ENCODE peak calls at places on chromosome 17, in eight cellular contexts. P, T, L, Z, B, N, J and V are unnamed samples.

GRCh38 chr17:74295625-74296547 is 21.9 kb downstream of the DNAI2 start:
- DNase-seq in P (no peak), T (no peak), L (no peak), Z (no peak), B (no peak), N (no peak), J (no peak), V (no peak)

GRCh38 chr17:27805520-27806146 is 5.3 kb upstream of the NOS2 start:
- DNase-seq in P (peak), T (peak), L (peak), Z (peak), B (peak), N (peak), J (peak), V (peak)

GRCh38 chr17:55549140-55549539 is 37.9 kb upstream of the SMIM36 start:
- DNase-seq in P (no peak), T (no peak), L (peak), Z (peak), B (peak), N (peak), J (no peak), V (no peak)

GRCh38 chr17:16304832-16305231 is 48.4 kb downstream of the CENPV start:
- DNase-seq in P (peak), T (peak), L (peak), Z (peak), B (peak), N (peak), J (no peak), V (no peak)

GRCh38 chr17:8991514-8992285 is 26.2 kb upstream of the PIK3R5 start:
- DNase-seq in P (peak), T (peak), L (peak), Z (peak), B (peak), N (peak), J (no peak), V (peak)

GRCh38 chr17:34847939-34848338 is 113.3 kb downstream of the CCT6B start:
- DNase-seq in P (no peak), T (no peak), L (no peak), Z (no peak), B (no peak), N (no peak), J (no peak), V (no peak)

GRCh38 chr17:57832711-57833596 is 16.9 kb downstream of the MRPS23 start:
- DNase-seq in P (peak), T (peak), L (peak), Z (peak), B (peak), N (peak), J (peak), V (peak)

GRCh38 chr17:1125775-1126120 is 54.0 kb downstream of the ABR start:
- DNase-seq in P (no peak), T (no peak), L (no peak), Z (no peak), B (no peak), N (no peak), J (no peak), V (no peak)

GRCh38 chr17:40363480-40363838 is 1.1 kb downstream of the GJD3 start:
- DNase-seq in P (no peak), T (no peak), L (peak), Z (no peak), B (no peak), N (no peak), J (no peak), V (no peak)

GRCh38 chr17:9968881-9969280 is 63.8 kb upstream of the RCVRN start:
- DNase-seq in P (no peak), T (no peak), L (peak), Z (no peak), B (peak), N (no peak), J (no peak), V (no peak)

GRCh38 chr17:18039535-18040286 is 503 bp downstream of the GID4 start:
- DNase-seq in P (peak), T (peak), L (peak), Z (peak), B (no peak), N (peak), J (no peak), V (no peak)

GRCh38 chr17:42133461-42134041 is 10.9 kb downstream of the HSPB9 start:
- DNase-seq in P (no peak), T (no peak), L (no peak), Z (no peak), B (no peak), N (no peak), J (no peak), V (no peak)

GRCh38 chr17:57603978-57604377 is 141.1 kb downstream of the CCDC182 start:
- DNase-seq in P (no peak), T (no peak), L (no peak), Z (no peak), B (no peak), N (peak), J (no peak), V (no peak)

GRCh38 chr17:5500804-5501391 is 14.5 kb downstream of the MIS12 start:
- DNase-seq in P (peak), T (peak), L (peak), Z (peak), B (peak), N (peak), J (no peak), V (no peak)

GRCh38 chr17:41784207-41784744 is 2.2 kb downstream of the JUP start:
- DNase-seq in P (no peak), T (peak), L (peak), Z (peak), B (peak), N (peak), J (no peak), V (no peak)

GRCh38 chr17:74404218-74404617 is 27.7 kb upstream of the GPRC5C start:
- DNase-seq in P (no peak), T (peak), L (no peak), Z (peak), B (no peak), N (no peak), J (no peak), V (no peak)

GRCh38 chr17:50902768-50903353 is 36.7 kb upstream of the TOB1 start:
- DNase-seq in P (no peak), T (no peak), L (no peak), Z (no peak), B (no peak), N (no peak), J (no peak), V (no peak)

GRCh38 chr17:32007463-32008298 is 498 bp downstream of the LRRC37B start:
- DNase-seq in P (peak), T (peak), L (peak), Z (peak), B (peak), N (peak), J (no peak), V (no peak)

GRCh38 chr17:74213897-74214386 is 571 bp downstream of the TTYH2 start:
- DNase-seq in P (no peak), T (no peak), L (no peak), Z (peak), B (no peak), N (no peak), J (no peak), V (no peak)

GRCh38 chr17:60040843-60041242 is 37.9 kb downstream of the HEATR6 start:
- DNase-seq in P (no peak), T (no peak), L (no peak), Z (no peak), B (no peak), N (no peak), J (no peak), V (no peak)

GRCh38 chr17:80095844-80096475 is 5.4 kb upstream of the GAA start:
- DNase-seq in P (no peak), T (no peak), L (no peak), Z (no peak), B (no peak), N (no peak), J (no peak), V (no peak)

GRCh38 chr17:43324205-43324893 is 74.4 kb upstream of the ARL4D start:
- DNase-seq in P (peak), T (peak), L (peak), Z (peak), B (no peak), N (peak), J (no peak), V (no peak)

GRCh38 chr17:443109-443508 is 90.5 kb upstream of the RPH3AL start:
- DNase-seq in P (no peak), T (no peak), L (no peak), Z (no peak), B (no peak), N (no peak), J (no peak), V (no peak)

GRCh38 chr17:56727876-56728617 is 105.7 kb downstream of the C17orf67 start:
- DNase-seq in P (no peak), T (no peak), L (no peak), Z (no peak), B (no peak), N (no peak), J (no peak), V (no peak)

GRCh38 chr17:63774982-63775290 is 966 bp downstream of the DDX42 start:
- DNase-seq in P (no peak), T (no peak), L (no peak), Z (peak), B (peak), N (no peak), J (no peak), V (no peak)

GRCh38 chr17:50626037-50626574 is 8.6 kb upstream of the ABCC3 start:
- DNase-seq in P (peak), T (peak), L (peak), Z (peak), B (peak), N (peak), J (peak), V (no peak)

GRCh38 chr17:29588561-29589411 is 662 bp downstream of the GIT1 start:
- DNase-seq in P (peak), T (no peak), L (peak), Z (peak), B (peak), N (peak), J (no peak), V (no peak)

GRCh38 chr17:29590261-29590978 is 972 bp upstream of the GIT1 start:
- DNase-seq in P (no peak), T (no peak), L (peak), Z (no peak), B (peak), N (no peak), J (no peak), V (no peak)

GRCh38 chr17:29588017-29588557 is 1.4 kb downstream of the GIT1 start:
- DNase-seq in P (no peak), T (no peak), L (no peak), Z (no peak), B (no peak), N (no peak), J (no peak), V (no peak)

GRCh38 chr17:29590979-29591736 is 1.7 kb upstream of the GIT1 start:
- DNase-seq in P (no peak), T (peak), L (peak), Z (peak), B (peak), N (peak), J (no peak), V (no peak)

GRCh38 chr17:29589524-29590260 is at the start of gene GIT1:
- DNase-seq in P (peak), T (peak), L (peak), Z (peak), B (peak), N (peak), J (no peak), V (no peak)
- TF ChIP-seq CTCF in P (no peak), T (no peak), L (no peak), Z (no peak), B (no peak), N (peak), J (no peak), V (no peak)

GRCh38 chr17:37406635-37407455 is at the start of the genes ACACA and TADA2A:
- DNase-seq in P (peak), T (peak), L (peak), Z (peak), B (peak), N (peak), J (peak), V (peak)
- TF ChIP-seq CTCF in P (no peak), T (peak), L (no peak), Z (no peak), B (no peak), N (peak), J (no peak), V (no peak)

GRCh38 chr17:77256710-77257109 is 115.9 kb downstream of the SEC14L1 start:
- DNase-seq in P (no peak), T (no peak), L (no peak), Z (no peak), B (no peak), N (no peak), J (no peak), V (no peak)
- TF ChIP-seq CTCF in P (no peak), T (peak), L (no peak), Z (no peak), B (no peak), N (no peak), J (no peak), V (no peak)

GRCh38 chr17:79026345-79027273 is 2.6 kb downstream of the C1QTNF1 start:
- DNase-seq in P (no peak), T (no peak), L (peak), Z (no peak), B (peak), N (peak), J (peak), V (peak)

GRCh38 chr17:79027274-79027924 is 3.4 kb downstream of the C1QTNF1 start:
- DNase-seq in P (no peak), T (no peak), L (no peak), Z (no peak), B (peak), N (no peak), J (no peak), V (no peak)

GRCh38 chr17:79027925-79028491 is 4.0 kb downstream of the C1QTNF1 start:
- DNase-seq in P (no peak), T (no peak), L (no peak), Z (no peak), B (peak), N (no peak), J (no peak), V (no peak)

GRCh38 chr17:79029327-79030009 is 5.5 kb downstream of the C1QTNF1 start:
- DNase-seq in P (no peak), T (no peak), L (no peak), Z (no peak), B (no peak), N (no peak), J (no peak), V (no peak)

DNA sequence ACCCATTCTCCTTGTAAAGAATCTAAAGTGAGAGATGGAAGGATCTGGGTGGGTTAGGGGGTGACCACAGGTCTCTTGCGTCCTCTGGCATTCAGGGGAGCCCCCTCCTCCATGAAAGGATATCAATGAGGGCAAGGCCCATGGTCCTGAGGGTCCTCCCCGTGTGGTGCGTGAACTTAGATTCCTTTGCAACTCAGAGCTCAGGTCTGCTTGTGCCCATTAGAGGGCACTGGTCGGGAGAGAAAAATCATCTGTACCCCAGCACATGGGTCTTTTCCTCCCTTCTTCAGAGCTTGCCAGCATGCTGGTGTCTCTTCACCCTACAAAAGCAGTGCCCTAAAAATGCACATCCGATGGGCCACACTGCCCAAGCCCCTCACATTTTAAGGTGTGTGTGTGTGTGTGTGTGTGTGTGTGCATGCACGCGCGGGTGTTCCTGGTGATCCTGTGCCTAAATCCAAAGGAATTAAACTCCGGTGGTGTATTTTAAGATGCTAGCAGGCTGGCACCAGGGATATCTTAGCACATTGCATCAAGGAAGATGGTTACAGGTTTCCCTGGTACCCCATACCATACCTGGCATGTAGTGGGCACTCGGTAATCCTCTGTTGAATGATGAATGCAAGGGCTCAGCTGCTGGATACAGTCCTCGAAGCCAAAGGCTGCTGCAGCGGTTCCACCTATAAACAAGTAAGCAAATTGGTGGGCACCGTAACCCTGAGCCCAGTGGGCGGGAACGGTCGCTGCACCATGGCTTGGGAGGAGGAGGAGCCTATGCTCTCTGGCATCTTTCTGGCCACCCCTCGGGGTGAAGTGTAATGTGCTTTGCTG is 4.7 kb downstream of the C1QTNF1 start:
- DNase-seq in P (no peak), T (no peak), L (no peak), Z (no peak), B (peak), N (no peak), J (no peak), V (no peak)
- TF ChIP-seq CTCF in P (no peak), T (peak), L (peak), Z (peak), B (peak), N (peak), J (peak), V (no peak)

DNA sequence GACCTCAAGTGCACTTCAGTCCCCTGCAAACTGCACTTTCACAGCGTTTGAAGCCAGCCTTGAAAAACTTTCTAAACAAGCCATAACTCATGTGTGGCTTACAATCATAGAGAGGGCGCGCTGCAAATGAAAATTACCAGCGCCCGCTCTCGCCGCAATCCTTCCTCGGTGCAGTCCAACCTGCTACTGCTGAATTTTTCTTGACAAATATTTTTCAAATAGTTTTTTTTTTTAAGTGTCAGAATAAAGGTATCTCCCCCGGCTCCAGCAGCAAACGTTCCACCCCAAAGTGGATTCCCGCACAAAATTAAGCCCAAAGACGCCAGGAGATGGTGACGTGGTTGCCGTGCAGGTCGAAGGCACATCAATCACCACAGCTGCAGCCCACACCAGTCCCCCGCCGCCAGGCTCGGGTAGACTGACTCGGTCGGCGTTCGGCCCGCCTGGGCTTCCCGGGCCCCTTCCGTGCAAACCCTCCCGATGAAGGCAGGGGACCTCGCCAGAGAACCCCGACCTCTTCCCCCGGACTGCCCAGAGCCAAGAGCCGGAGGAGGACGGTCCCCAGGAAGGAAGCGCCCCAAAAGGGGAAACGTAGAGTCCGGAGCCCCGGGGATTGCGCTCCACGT is 626 bp downstream of the GRB2 start:
- DNase-seq in P (peak), T (peak), L (peak), Z (peak), B (peak), N (peak), J (no peak), V (no peak)
- TF ChIP-seq CTCF in P (no peak), T (no peak), L (no peak), Z (no peak), B (no peak), N (no peak), J (no peak), V (no peak)

GRCh38 chr17:7887482-7888183 is 956 bp upstream of the CHD3 start:
- DNase-seq in P (peak), T (peak), L (peak), Z (peak), B (peak), N (peak), J (peak), V (peak)
- TF ChIP-seq CTCF in P (no peak), T (no peak), L (no peak), Z (no peak), B (no peak), N (no peak), J (no peak), V (no peak)